ENCODE peak calls at places on chromosomes 5 and 9, in ten cellular contexts. One of them, this sample, is unnamed.

GRCh38 chr5:127307868-127308267 is 17.3 kb downstream of the MEGF10 start:
- DNase-seq in H7: no peak
- DNase-seq in heart right ventricle: no peak
- DNase-seq in NCI-H2029 treated with DMSO at 0.1 percent for 48 hours: no peak
- DNase-seq in posterior vena cava: no peak
- DNase-seq in tibial nerve: no peak
- DNase-seq in kidney tubule cell: no peak
- DNase-seq in EH: no peak
- DNase-seq in T-cell: no peak
- DNase-seq in NCI-H1694 treated with DMSO at 0.1 percent for 48 hours: no peak
- DNase-seq in this sample: no peak

GRCh38 chr9:123713282-123713681 is 216.6 kb downstream of the DENND1A start:
- DNase-seq in H7: no peak
- DNase-seq in heart right ventricle: no peak
- DNase-seq in NCI-H2029 treated with DMSO at 0.1 percent for 48 hours: no peak
- DNase-seq in posterior vena cava: no peak
- DNase-seq in tibial nerve: no peak
- DNase-seq in kidney tubule cell: no peak
- DNase-seq in EH: no peak
- DNase-seq in T-cell: no peak
- DNase-seq in NCI-H1694 treated with DMSO at 0.1 percent for 48 hours: no peak
- DNase-seq in this sample: no peak

GRCh38 chr9:136588663-136589464 is 43.0 kb upstream of the NOTCH1 start:
- DNase-seq in H7: peak
- DNase-seq in heart right ventricle: peak
- DNase-seq in NCI-H2029 treated with DMSO at 0.1 percent for 48 hours: no peak
- DNase-seq in posterior vena cava: no peak
- DNase-seq in tibial nerve: no peak
- DNase-seq in kidney tubule cell: no peak
- DNase-seq in EH: no peak
- DNase-seq in T-cell: no peak
- DNase-seq in NCI-H1694 treated with DMSO at 0.1 percent for 48 hours: no peak
- DNase-seq in this sample: no peak

GRCh38 chr5:59361454-59361853 is 532.1 kb downstream of the PDE4D start:
- DNase-seq in H7: no peak
- DNase-seq in heart right ventricle: no peak
- DNase-seq in NCI-H2029 treated with DMSO at 0.1 percent for 48 hours: peak
- DNase-seq in posterior vena cava: no peak
- DNase-seq in tibial nerve: no peak
- DNase-seq in kidney tubule cell: no peak
- DNase-seq in EH: no peak
- DNase-seq in T-cell: no peak
- DNase-seq in NCI-H1694 treated with DMSO at 0.1 percent for 48 hours: no peak
- DNase-seq in this sample: no peak

GRCh38 chr5:1878050-1878849 is 4.5 kb downstream of the IRX4 start:
- DNase-seq in H7: peak
- DNase-seq in heart right ventricle: no peak
- DNase-seq in NCI-H2029 treated with DMSO at 0.1 percent for 48 hours: no peak
- DNase-seq in posterior vena cava: no peak
- DNase-seq in tibial nerve: no peak
- DNase-seq in kidney tubule cell: no peak
- DNase-seq in EH: no peak
- DNase-seq in T-cell: no peak
- DNase-seq in NCI-H1694 treated with DMSO at 0.1 percent for 48 hours: no peak
- DNase-seq in this sample: no peak

GRCh38 chr9:133119461-133120342 is 1.3 kb downstream of the RALGDS start:
- DNase-seq in H7: peak
- DNase-seq in heart right ventricle: peak
- DNase-seq in NCI-H2029 treated with DMSO at 0.1 percent for 48 hours: no peak
- DNase-seq in posterior vena cava: no peak
- DNase-seq in tibial nerve: no peak
- DNase-seq in kidney tubule cell: no peak
- DNase-seq in EH: peak
- DNase-seq in T-cell: no peak
- DNase-seq in NCI-H1694 treated with DMSO at 0.1 percent for 48 hours: peak
- DNase-seq in this sample: no peak

GRCh38 chr9:96413312-96414221 is 4.6 kb downstream of the ZNF367 start:
- DNase-seq in H7: no peak
- DNase-seq in heart right ventricle: no peak
- DNase-seq in NCI-H2029 treated with DMSO at 0.1 percent for 48 hours: no peak
- DNase-seq in posterior vena cava: no peak
- DNase-seq in tibial nerve: no peak
- DNase-seq in kidney tubule cell: no peak
- DNase-seq in EH: no peak
- DNase-seq in T-cell: no peak
- DNase-seq in NCI-H1694 treated with DMSO at 0.1 percent for 48 hours: peak
- DNase-seq in this sample: no peak

GRCh38 chr9:88660611-88661010 is 125.6 kb downstream of the NXNL2 start:
- DNase-seq in H7: peak
- DNase-seq in heart right ventricle: no peak
- DNase-seq in NCI-H2029 treated with DMSO at 0.1 percent for 48 hours: no peak
- DNase-seq in posterior vena cava: no peak
- DNase-seq in tibial nerve: no peak
- DNase-seq in kidney tubule cell: peak
- DNase-seq in EH: peak
- DNase-seq in T-cell: no peak
- DNase-seq in NCI-H1694 treated with DMSO at 0.1 percent for 48 hours: no peak
- DNase-seq in this sample: peak

GRCh38 chr9:76414656-76415055 is 20.4 kb upstream of the RFK start:
- DNase-seq in H7: no peak
- DNase-seq in heart right ventricle: no peak
- DNase-seq in NCI-H2029 treated with DMSO at 0.1 percent for 48 hours: peak
- DNase-seq in posterior vena cava: no peak
- DNase-seq in tibial nerve: no peak
- DNase-seq in kidney tubule cell: no peak
- DNase-seq in EH: peak
- DNase-seq in T-cell: no peak
- DNase-seq in NCI-H1694 treated with DMSO at 0.1 percent for 48 hours: no peak
- DNase-seq in this sample: no peak

GRCh38 chr9:121399883-121400607 is 30.0 kb upstream of the STOM start:
- DNase-seq in H7: no peak
- DNase-seq in heart right ventricle: no peak
- DNase-seq in NCI-H2029 treated with DMSO at 0.1 percent for 48 hours: peak
- DNase-seq in posterior vena cava: no peak
- DNase-seq in tibial nerve: no peak
- DNase-seq in kidney tubule cell: peak
- DNase-seq in EH: peak
- DNase-seq in T-cell: no peak
- DNase-seq in NCI-H1694 treated with DMSO at 0.1 percent for 48 hours: peak
- DNase-seq in this sample: peak

GRCh38 chr5:130066644-130067043 is 162.4 kb downstream of the CHSY3 start:
- DNase-seq in H7: no peak
- DNase-seq in heart right ventricle: no peak
- DNase-seq in NCI-H2029 treated with DMSO at 0.1 percent for 48 hours: no peak
- DNase-seq in posterior vena cava: peak
- DNase-seq in tibial nerve: no peak
- DNase-seq in kidney tubule cell: no peak
- DNase-seq in EH: peak
- DNase-seq in T-cell: no peak
- DNase-seq in NCI-H1694 treated with DMSO at 0.1 percent for 48 hours: no peak
- DNase-seq in this sample: no peak

GRCh38 chr9:13213337-13213736 is 66.2 kb downstream of the MPDZ start:
- DNase-seq in H7: no peak
- DNase-seq in heart right ventricle: no peak
- DNase-seq in NCI-H2029 treated with DMSO at 0.1 percent for 48 hours: no peak
- DNase-seq in posterior vena cava: no peak
- DNase-seq in tibial nerve: no peak
- DNase-seq in kidney tubule cell: peak
- DNase-seq in EH: peak
- DNase-seq in T-cell: no peak
- DNase-seq in NCI-H1694 treated with DMSO at 0.1 percent for 48 hours: peak
- DNase-seq in this sample: no peak

GRCh38 chr9:91086657-91087563 is 274.8 kb downstream of the AUH start:
- DNase-seq in H7: no peak
- DNase-seq in heart right ventricle: no peak
- DNase-seq in NCI-H2029 treated with DMSO at 0.1 percent for 48 hours: no peak
- DNase-seq in posterior vena cava: no peak
- DNase-seq in tibial nerve: no peak
- DNase-seq in kidney tubule cell: no peak
- DNase-seq in EH: no peak
- DNase-seq in T-cell: no peak
- DNase-seq in NCI-H1694 treated with DMSO at 0.1 percent for 48 hours: no peak
- DNase-seq in this sample: no peak

GRCh38 chr5:72682561-72682960 is 133.9 kb upstream of the TNPO1 start:
- DNase-seq in H7: no peak
- DNase-seq in heart right ventricle: no peak
- DNase-seq in NCI-H2029 treated with DMSO at 0.1 percent for 48 hours: no peak
- DNase-seq in posterior vena cava: no peak
- DNase-seq in tibial nerve: no peak
- DNase-seq in kidney tubule cell: no peak
- DNase-seq in EH: no peak
- DNase-seq in T-cell: no peak
- DNase-seq in NCI-H1694 treated with DMSO at 0.1 percent for 48 hours: no peak
- DNase-seq in this sample: no peak

GRCh38 chr9:125902865-125903512 is 155.8 kb downstream of the PBX3 start:
- DNase-seq in H7: no peak
- DNase-seq in heart right ventricle: no peak
- DNase-seq in NCI-H2029 treated with DMSO at 0.1 percent for 48 hours: no peak
- DNase-seq in posterior vena cava: no peak
- DNase-seq in tibial nerve: no peak
- DNase-seq in kidney tubule cell: no peak
- DNase-seq in EH: no peak
- DNase-seq in T-cell: no peak
- DNase-seq in NCI-H1694 treated with DMSO at 0.1 percent for 48 hours: no peak
- DNase-seq in this sample: no peak

GRCh38 chr5:74389531-74390305 is 250.8 kb downstream of the ENC1 start:
- DNase-seq in H7: no peak
- DNase-seq in heart right ventricle: no peak
- DNase-seq in NCI-H2029 treated with DMSO at 0.1 percent for 48 hours: no peak
- DNase-seq in posterior vena cava: no peak
- DNase-seq in tibial nerve: no peak
- DNase-seq in kidney tubule cell: no peak
- DNase-seq in EH: no peak
- DNase-seq in T-cell: no peak
- DNase-seq in NCI-H1694 treated with DMSO at 0.1 percent for 48 hours: no peak
- DNase-seq in this sample: no peak

GRCh38 chr5:72511371-72512178 is 4.4 kb upstream of the ZNF366 start:
- DNase-seq in H7: no peak
- DNase-seq in heart right ventricle: no peak
- DNase-seq in NCI-H2029 treated with DMSO at 0.1 percent for 48 hours: no peak
- DNase-seq in posterior vena cava: no peak
- DNase-seq in tibial nerve: no peak
- DNase-seq in kidney tubule cell: peak
- DNase-seq in EH: peak
- DNase-seq in T-cell: no peak
- DNase-seq in NCI-H1694 treated with DMSO at 0.1 percent for 48 hours: no peak
- DNase-seq in this sample: no peak

This sample was measured in HCT116.